ENCODE peak calls at places on chromosomes 5 and 9, in five cellular contexts. U, O, A, I and R are unnamed samples.

GRCh38 chr5:154479160-154479943 is 1.3 kb upstream of the HAND1 start:
- DNase-seq in U (no peak), O (no peak), A (no peak), I (no peak), R (no peak)

GRCh38 chr9:75715360-75715759 is 175.1 kb upstream of the PCSK5 start:
- DNase-seq in U (no peak), O (no peak), A (no peak), I (no peak), R (no peak)

GRCh38 chr5:94725142-94725541 is 106.7 kb downstream of the SLF1 start:
- DNase-seq in U (no peak), O (no peak), A (no peak), I (no peak), R (no peak)

GRCh38 chr5:36885566-36886485 is 9.3 kb downstream of the NIPBL start:
- DNase-seq in U (no peak), O (no peak), A (no peak), I (no peak), R (no peak)

GRCh38 chr5:157497875-157498611 is 38.0 kb downstream of the NIPAL4 start:
- DNase-seq in U (no peak), O (no peak), A (peak), I (no peak), R (no peak)

GRCh38 chr5:142942901-142943300 is 172.7 kb downstream of the ARHGAP26 start:
- DNase-seq in U (no peak), O (no peak), A (no peak), I (no peak), R (no peak)

GRCh38 chr9:76395381-76395780 is 1.2 kb upstream of the RFK start:
- DNase-seq in U (no peak), O (peak), A (no peak), I (no peak), R (no peak)

GRCh38 chr5:126866837-126867236 is 89.9 kb downstream of the LMNB1 start:
- DNase-seq in U (no peak), O (no peak), A (no peak), I (no peak), R (no peak)

GRCh38 chr9:15724006-15724405 is 171.2 kb downstream of the CCDC171 start:
- DNase-seq in U (no peak), O (no peak), A (no peak), I (no peak), R (no peak)

GRCh38 chr5:120450910-120451309 is 13.2 kb upstream of the PRR16 start:
- DNase-seq in U (no peak), O (no peak), A (no peak), I (no peak), R (no peak)

GRCh38 chr9:18746631-18747030 is 272.7 kb downstream of the ADAMTSL1 start:
- DNase-seq in U (no peak), O (peak), A (no peak), I (no peak), R (no peak)

GRCh38 chr9:93258818-93259489 is 75.0 kb downstream of the WNK2 start:
- DNase-seq in U (no peak), O (no peak), A (no peak), I (no peak), R (peak)

GRCh38 chr5:132470596-132470995 is 20.0 kb downstream of the IRF1 start:
- DNase-seq in U (no peak), O (no peak), A (no peak), I (no peak), R (no peak)

GRCh38 chr9:119951090-119951489 is 581.9 kb upstream of the BRINP1 start:
- DNase-seq in U (no peak), O (no peak), A (no peak), I (no peak), R (no peak)

GRCh38 chr5:108681079-108681921 is 66.4 kb upstream of the FER start:
- DNase-seq in U (peak), O (peak), A (no peak), I (no peak), R (no peak)

GRCh38 chr9:7212101-7212500 is 454.3 kb downstream of the KDM4C start:
- DNase-seq in U (no peak), O (peak), A (no peak), I (no peak), R (no peak)

GRCh38 chr5:143599474-143599873 is 196.0 kb upstream of the NR3C1 start:
- DNase-seq in U (no peak), O (no peak), A (no peak), I (no peak), R (no peak)

GRCh38 chr9:14661421-14662059 is 31.7 kb downstream of the ZDHHC21 start:
- DNase-seq in U (no peak), O (peak), A (peak), I (no peak), R (no peak)

GRCh38 chr9:5582835-5583195 is 46.1 kb upstream of the RIC1 start:
- DNase-seq in U (peak), O (peak), A (no peak), I (peak), R (no peak)

GRCh38 chr9:124815601-124816000 is 37.7 kb upstream of the WDR38 start:
- DNase-seq in U (no peak), O (no peak), A (no peak), I (no peak), R (no peak)

GRCh38 chr5:64792474-64792873 is 23.7 kb downstream of the CWC27 start:
- DNase-seq in U (no peak), O (no peak), A (no peak), I (no peak), R (no peak)

GRCh38 chr9:89442016-89442415 is 55.9 kb downstream of the SEMA4D start:
- DNase-seq in U (no peak), O (no peak), A (no peak), I (no peak), R (no peak)

GRCh38 chr5:93189707-93190120 is 391.3 kb downstream of the NR2F1-AS1 start:
- DNase-seq in U (peak), O (no peak), A (no peak), I (no peak), R (no peak)

GRCh38 chr9:69719368-69719767 is 40.4 kb downstream of the PTAR1 start:
- DNase-seq in U (no peak), O (no peak), A (no peak), I (no peak), R (no peak)

GRCh38 chr9:107760469-107761242 is 271.1 kb upstream of the KLF4 start:
- DNase-seq in U (no peak), O (peak), A (no peak), I (no peak), R (no peak)

GRCh38 chr5:51378778-51379652 is 4.2 kb upstream of the ISL1 start:
- DNase-seq in U (no peak), O (no peak), A (no peak), I (no peak), R (peak)

GRCh38 chr5:93748875-93749397 is 7.5 kb upstream of the POU5F2 start:
- DNase-seq in U (no peak), O (no peak), A (no peak), I (no peak), R (no peak)

GRCh38 chr5:51829691-51830090 is 446.4 kb downstream of the ISL1 start:
- DNase-seq in U (no peak), O (no peak), A (no peak), I (no peak), R (no peak)

GRCh38 chr9:72480931-72481330 is 40.5 kb upstream of the TMC1 start:
- DNase-seq in U (no peak), O (no peak), A (no peak), I (no peak), R (no peak)

GRCh38 chr5:168939887-168940534 is 360.8 kb upstream of the PANK3 start:
- DNase-seq in U (no peak), O (no peak), A (no peak), I (no peak), R (no peak)

GRCh38 chr5:1105350-1106265 is 6.3 kb downstream of the SLC12A7 start:
- DNase-seq in U (no peak), O (no peak), A (no peak), I (peak), R (no peak)

GRCh38 chr9:93060746-93061259 is 2.3 kb downstream of the SUSD3 start:
- DNase-seq in U (peak), O (no peak), A (no peak), I (no peak), R (no peak)

GRCh38 chr5:128984480-128984879 is 19.2 kb downstream of the SLC27A6 start:
- DNase-seq in U (no peak), O (no peak), A (no peak), I (no peak), R (no peak)

GRCh38 chr9:37311938-37312730 is 110.4 kb upstream of the GRHPR start:
- DNase-seq in U (peak), O (no peak), A (no peak), I (no peak), R (no peak)

GRCh38 chr5:177474845-177475562 is 1.6 kb upstream of the DBN1 start:
- DNase-seq in U (no peak), O (no peak), A (no peak), I (no peak), R (peak)

GRCh38 chr9:103992938-103993595 is 101.0 kb upstream of the SMC2 start:
- DNase-seq in U (no peak), O (no peak), A (no peak), I (no peak), R (no peak)

GRCh38 chr5:129591508-129592160 is 131.5 kb downstream of the ADAMTS19 start:
- DNase-seq in U (no peak), O (no peak), A (no peak), I (no peak), R (no peak)

GRCh38 chr5:80101993-80102392 is 66.8 kb downstream of the THBS4 start:
- DNase-seq in U (no peak), O (no peak), A (no peak), I (no peak), R (no peak)

GRCh38 chr9:91992636-91993035 is 42.6 kb upstream of the ROR2 start:
- DNase-seq in U (no peak), O (peak), A (no peak), I (no peak), R (no peak)